ENCODE peak calls at places on chromosomes 11 and 22, in five cellular contexts. One of them, this sample, is unnamed.

GRCh38 chr11:87265132-87265531 is 227.4 kb downstream of the TMEM135 start:
- DNase-seq in mucosa of descending colon: no peak
- DNase-seq in heart left ventricle: no peak
- DNase-seq in upper lobe of right lung: no peak
- DNase-seq in PC-9: no peak
- DNase-seq in this sample: no peak

GRCh38 chr11:62546937-62547625 is 475 bp upstream of the AHNAK start:
- DNase-seq in PC-9: peak
- DNase-seq in heart left ventricle: no peak
- DNase-seq in upper lobe of right lung: no peak
- DNase-seq in mucosa of descending colon: peak
- DNase-seq in this sample: no peak

GRCh38 chr11:95920460-95921105 is 3.3 kb downstream of the MTMR2 start:
- DNase-seq in PC-9: no peak
- DNase-seq in upper lobe of right lung: no peak
- DNase-seq in heart left ventricle: no peak
- DNase-seq in mucosa of descending colon: no peak
- DNase-seq in this sample: no peak

GRCh38 chr22:36397081-36397766 is 9.5 kb upstream of the MYH9 start:
- DNase-seq in heart left ventricle: no peak
- DNase-seq in mucosa of descending colon: no peak
- DNase-seq in upper lobe of right lung: peak
- DNase-seq in PC-9: peak
- DNase-seq in this sample: no peak

GRCh38 chr22:44661659-44662569 is 40.1 kb upstream of the PRR5 start:
- DNase-seq in heart left ventricle: no peak
- DNase-seq in upper lobe of right lung: no peak
- DNase-seq in PC-9: no peak
- DNase-seq in mucosa of descending colon: peak
- DNase-seq in this sample: no peak

GRCh38 chr11:132408877-132409276 is 1038.5 kb downstream of the NTM start:
- DNase-seq in heart left ventricle: no peak
- DNase-seq in upper lobe of right lung: no peak
- DNase-seq in PC-9: no peak
- DNase-seq in mucosa of descending colon: no peak
- DNase-seq in this sample: no peak

GRCh38 chr11:88178211-88178610 is 3.0 kb upstream of the RAB38 start:
- DNase-seq in PC-9: no peak
- DNase-seq in mucosa of descending colon: no peak
- DNase-seq in heart left ventricle: no peak
- DNase-seq in upper lobe of right lung: no peak
- DNase-seq in this sample: no peak

GRCh38 chr11:19251577-19251976 is 10.8 kb upstream of the E2F8 start:
- DNase-seq in mucosa of descending colon: no peak
- DNase-seq in heart left ventricle: no peak
- DNase-seq in PC-9: no peak
- DNase-seq in upper lobe of right lung: no peak
- DNase-seq in this sample: no peak

GRCh38 chr22:47092896-47093311 is 330.5 kb downstream of the TBC1D22A start:
- DNase-seq in PC-9: no peak
- DNase-seq in heart left ventricle: no peak
- DNase-seq in mucosa of descending colon: no peak
- DNase-seq in upper lobe of right lung: no peak
- DNase-seq in this sample: no peak

GRCh38 chr11:70915158-70915795 is 337.1 kb downstream of the SHANK2 start:
- DNase-seq in mucosa of descending colon: no peak
- DNase-seq in upper lobe of right lung: peak
- DNase-seq in heart left ventricle: no peak
- DNase-seq in PC-9: no peak
- DNase-seq in this sample: no peak

GRCh38 chr22:27575348-27575747 is 226.2 kb downstream of the MN1 start:
- DNase-seq in upper lobe of right lung: no peak
- DNase-seq in heart left ventricle: no peak
- DNase-seq in mucosa of descending colon: no peak
- DNase-seq in PC-9: no peak
- DNase-seq in this sample: no peak

GRCh38 chr11:44863231-44863630 is 87.5 kb downstream of the TP53I11 start:
- DNase-seq in PC-9: no peak
- DNase-seq in mucosa of descending colon: no peak
- DNase-seq in upper lobe of right lung: no peak
- DNase-seq in heart left ventricle: no peak
- DNase-seq in this sample: no peak

GRCh38 chr11:120778692-120779490 is 245.0 kb upstream of the TBCEL start:
- DNase-seq in upper lobe of right lung: no peak
- DNase-seq in PC-9: no peak
- DNase-seq in heart left ventricle: no peak
- DNase-seq in mucosa of descending colon: no peak
- DNase-seq in this sample: no peak

GRCh38 chr11:126751242-126751641 is 249.3 kb downstream of the KIRREL3 start:
- DNase-seq in upper lobe of right lung: no peak
- DNase-seq in mucosa of descending colon: no peak
- DNase-seq in PC-9: no peak
- DNase-seq in heart left ventricle: no peak
- DNase-seq in this sample: no peak

GRCh38 chr11:28961726-28962125 is 853.5 kb downstream of the METTL15 start:
- DNase-seq in upper lobe of right lung: no peak
- DNase-seq in heart left ventricle: no peak
- DNase-seq in PC-9: no peak
- DNase-seq in mucosa of descending colon: no peak
- DNase-seq in this sample: no peak

GRCh38 chr22:50202130-50202671 is 1.4 kb downstream of the SELENOO start:
- DNase-seq in PC-9: no peak
- DNase-seq in mucosa of descending colon: no peak
- DNase-seq in heart left ventricle: no peak
- DNase-seq in upper lobe of right lung: no peak
- DNase-seq in this sample: no peak

GRCh38 chr11:44407211-44407996 is 97.5 kb upstream of the ALX4 start:
- DNase-seq in upper lobe of right lung: no peak
- DNase-seq in mucosa of descending colon: no peak
- DNase-seq in PC-9: peak
- DNase-seq in heart left ventricle: peak
- DNase-seq in this sample: no peak

GRCh38 chr22:28440517-28441366 is 238.9 kb downstream of the TTC28 start:
- DNase-seq in upper lobe of right lung: no peak
- DNase-seq in mucosa of descending colon: no peak
- DNase-seq in heart left ventricle: no peak
- DNase-seq in PC-9: no peak
- DNase-seq in this sample: no peak

GRCh38 chr11:80595011-80595410 is 1154.2 kb upstream of the TENM4 start:
- DNase-seq in PC-9: peak
- DNase-seq in upper lobe of right lung: no peak
- DNase-seq in heart left ventricle: no peak
- DNase-seq in mucosa of descending colon: no peak
- DNase-seq in this sample: no peak

GRCh38 chr22:46071451-46072029 is 78.8 kb upstream of the PPARA start:
- DNase-seq in mucosa of descending colon: peak
- DNase-seq in PC-9: peak
- DNase-seq in upper lobe of right lung: peak
- DNase-seq in heart left ventricle: peak
- DNase-seq in this sample: no peak

GRCh38 chr11:8103909-8104308 is 22.9 kb downstream of the TUB start:
- DNase-seq in upper lobe of right lung: no peak
- DNase-seq in PC-9: no peak
- DNase-seq in heart left ventricle: no peak
- DNase-seq in mucosa of descending colon: no peak
- DNase-seq in this sample: no peak

GRCh38 chr11:67392182-67392715 is 463 bp downstream of the RAD9A start:
- DNase-seq in heart left ventricle: no peak
- DNase-seq in upper lobe of right lung: no peak
- DNase-seq in mucosa of descending colon: no peak
- DNase-seq in PC-9: no peak
- DNase-seq in this sample: no peak
- TF ChIP-seq CTCF in heart left ventricle: no peak
- TF ChIP-seq CTCF in upper lobe of right lung: no peak
- TF ChIP-seq CTCF in mucosa of descending colon: no peak
- TF ChIP-seq CTCF in PC-9: no peak
- TF ChIP-seq CTCF in this sample: no peak

GRCh38 chr11:18135308-18135707 is 2.9 kb downstream of the MRGPRX3 start:
- DNase-seq in PC-9: no peak
- DNase-seq in upper lobe of right lung: no peak
- DNase-seq in mucosa of descending colon: no peak
- DNase-seq in heart left ventricle: no peak
- DNase-seq in this sample: no peak
- TF ChIP-seq CTCF in PC-9: no peak
- TF ChIP-seq CTCF in upper lobe of right lung: no peak
- TF ChIP-seq CTCF in mucosa of descending colon: no peak
- TF ChIP-seq CTCF in heart left ventricle: no peak
- TF ChIP-seq CTCF in this sample: no peak

GRCh38 chr11:724733-725386 is 18.8 kb downstream of the EPS8L2 start:
- DNase-seq in heart left ventricle: no peak
- DNase-seq in mucosa of descending colon: no peak
- DNase-seq in upper lobe of right lung: no peak
- DNase-seq in PC-9: no peak
- DNase-seq in this sample: no peak

GRCh38 chr11:721347-721912 is 15.4 kb downstream of the EPS8L2 start:
- DNase-seq in mucosa of descending colon: no peak
- DNase-seq in upper lobe of right lung: no peak
- DNase-seq in heart left ventricle: no peak
- DNase-seq in PC-9: no peak
- DNase-seq in this sample: peak

GRCh38 chr11:721913-722811 is 16.1 kb downstream of the EPS8L2 start:
- DNase-seq in mucosa of descending colon: peak
- DNase-seq in PC-9: no peak
- DNase-seq in heart left ventricle: no peak
- DNase-seq in upper lobe of right lung: peak
- DNase-seq in this sample: peak

GRCh38 chr11:724063-724732 is 18.2 kb downstream of the EPS8L2 start:
- DNase-seq in PC-9: no peak
- DNase-seq in upper lobe of right lung: no peak
- DNase-seq in heart left ventricle: no peak
- DNase-seq in mucosa of descending colon: peak
- DNase-seq in this sample: peak

DNA sequence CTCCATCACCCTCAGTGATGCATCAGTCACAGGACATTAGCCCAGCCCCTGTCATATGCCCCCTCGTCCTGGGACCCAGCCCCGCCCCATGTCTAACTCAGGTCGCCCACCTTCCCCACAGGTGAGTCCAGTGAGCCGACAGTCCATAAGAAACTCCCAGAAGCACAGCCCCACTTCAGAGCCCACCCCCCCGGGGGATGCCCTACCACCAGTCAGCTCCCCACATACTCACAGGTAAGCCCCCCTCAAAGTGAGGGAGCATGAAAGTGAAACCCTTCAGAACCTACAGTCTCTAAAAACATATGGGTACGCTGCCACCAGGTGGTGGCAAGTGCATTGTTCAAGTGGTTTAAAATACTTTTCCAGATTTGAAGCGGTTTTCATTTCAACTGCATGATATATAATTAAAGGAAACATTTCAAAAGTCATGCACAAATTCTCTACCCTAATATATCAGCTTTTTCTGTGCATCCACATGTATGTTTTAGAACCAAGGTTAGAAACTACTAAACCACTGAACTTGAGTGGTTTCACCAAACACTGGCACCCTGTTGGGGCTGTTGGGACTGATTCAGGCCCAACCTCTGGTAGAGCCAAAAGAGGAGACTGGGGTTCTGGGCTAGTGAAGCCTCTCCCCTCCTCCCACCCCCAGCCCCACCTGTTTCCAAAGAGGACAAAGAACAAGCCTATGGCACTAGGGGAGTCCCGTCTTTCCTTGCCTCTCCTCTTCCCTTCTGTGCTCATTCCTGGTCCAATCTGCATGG is 17.3 kb downstream of the EPS8L2 start:
- DNase-seq in PC-9: no peak
- DNase-seq in heart left ventricle: no peak
- DNase-seq in mucosa of descending colon: peak
- DNase-seq in upper lobe of right lung: no peak
- DNase-seq in this sample: peak
- TF ChIP-seq CTCF in PC-9: peak
- TF ChIP-seq CTCF in heart left ventricle: peak
- TF ChIP-seq CTCF in mucosa of descending colon: peak
- TF ChIP-seq CTCF in upper lobe of right lung: peak
- TF ChIP-seq CTCF in this sample: peak

GRCh38 chr22:31279327-31279669 is 13.0 kb downstream of the PIK3IP1 start:
- DNase-seq in PC-9: no peak
- DNase-seq in heart left ventricle: no peak
- DNase-seq in upper lobe of right lung: no peak
- DNase-seq in mucosa of descending colon: peak
- DNase-seq in this sample: no peak

GRCh38 chr22:31279821-31280496 is 12.3 kb downstream of the PIK3IP1 start:
- DNase-seq in heart left ventricle: no peak
- DNase-seq in PC-9: no peak
- DNase-seq in mucosa of descending colon: no peak
- DNase-seq in upper lobe of right lung: no peak
- DNase-seq in this sample: no peak

GRCh38 chr22:31276426-31277167 is 15.7 kb downstream of the PIK3IP1 start:
- DNase-seq in upper lobe of right lung: no peak
- DNase-seq in heart left ventricle: no peak
- DNase-seq in PC-9: no peak
- DNase-seq in mucosa of descending colon: no peak
- DNase-seq in this sample: no peak

GRCh38 chr22:31277741-31278642 is 14.3 kb downstream of the PIK3IP1 start:
- DNase-seq in heart left ventricle: no peak
- DNase-seq in mucosa of descending colon: peak
- DNase-seq in upper lobe of right lung: no peak
- DNase-seq in PC-9: no peak
- DNase-seq in this sample: no peak

GRCh38 chr22:31278643-31279326 is 13.5 kb downstream of the PIK3IP1 start:
- DNase-seq in upper lobe of right lung: no peak
- DNase-seq in heart left ventricle: no peak
- DNase-seq in mucosa of descending colon: peak
- DNase-seq in PC-9: no peak
- DNase-seq in this sample: no peak
- TF ChIP-seq CTCF in upper lobe of right lung: no peak
- TF ChIP-seq CTCF in heart left ventricle: no peak
- TF ChIP-seq CTCF in mucosa of descending colon: no peak
- TF ChIP-seq CTCF in PC-9: no peak
- TF ChIP-seq CTCF in this sample: no peak

DNA sequence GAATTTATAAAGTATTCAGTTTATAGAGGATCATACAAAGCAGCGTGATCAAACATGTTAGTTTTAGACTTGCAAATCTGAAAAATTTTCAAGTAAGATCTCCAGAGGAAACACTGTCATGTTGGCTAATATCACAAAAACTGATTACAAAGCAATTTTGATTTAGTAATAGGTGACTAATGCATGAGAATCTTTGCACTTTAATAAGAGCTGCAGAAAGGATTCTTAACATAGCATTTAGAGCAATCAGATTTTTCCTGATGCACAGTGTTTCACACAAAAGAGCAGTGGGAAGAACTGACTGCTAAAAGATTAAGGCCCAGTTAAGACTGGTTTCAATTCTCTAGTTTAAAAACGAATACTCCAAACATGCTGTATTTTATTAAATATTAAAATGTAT is 321.2 kb downstream of the GUCY1A2 start:
- DNase-seq in PC-9: peak
- DNase-seq in upper lobe of right lung: no peak
- DNase-seq in heart left ventricle: no peak
- DNase-seq in mucosa of descending colon: no peak
- DNase-seq in this sample: no peak
- TF ChIP-seq CTCF in PC-9: no peak
- TF ChIP-seq CTCF in upper lobe of right lung: no peak
- TF ChIP-seq CTCF in heart left ventricle: no peak
- TF ChIP-seq CTCF in mucosa of descending colon: no peak
- TF ChIP-seq CTCF in this sample: no peak

This sample was measured in GM13976.